ENCODE peak calls at places on chromosomes 7 and 10, in nine cellular contexts. V is A549, Y is K562, A is HCT116, S is ovary, F is esophagus muscularis mucosa, U is tibial nerve, M is heart left ventricle, K is adrenal gland. C is an unnamed sample.

GRCh38 chr7:29337628-29338116 is 143.1 kb downstream of the CHN2 start:
- DNase-seq in V (no peak), Y (no peak), A (no peak), S (no peak), F (no peak), U (no peak), M (no peak), K (no peak), C (no peak)

GRCh38 chr7:95736635-95737034 is 35.7 kb upstream of the DYNC1I1 start:
- DNase-seq in V (no peak), Y (no peak), A (no peak), S (no peak), F (no peak), U (no peak), M (peak; percentile 62), K (no peak), C (no peak)

GRCh38 chr7:128431221-128431620 is 21.4 kb upstream of the IMPDH1 start:
- DNase-seq in V (no peak), Y (no peak), A (no peak), S (no peak), F (no peak), U (peak; percentile 47), M (no peak), K (no peak), C (no peak)

GRCh38 chr7:55593172-55593514 is 20.8 kb upstream of the VOPP1 start:
- DNase-seq in V (no peak), Y (peak; percentile 10), A (no peak), S (no peak), F (peak; percentile 75), U (no peak), M (no peak), K (no peak), C (no peak)

GRCh38 chr10:102645388-102645740 is 1.1 kb downstream of the TRIM8 start:
- DNase-seq in V (peak; percentile 55), Y (no peak), A (peak; percentile 39), S (no peak), F (no peak), U (peak; percentile 74), M (peak; percentile 91), K (peak; percentile 91), C (peak; percentile 75)

GRCh38 chr10:51083280-51083986 is 9.1 kb downstream of the PRKG1 start:
- DNase-seq in V (no peak), Y (no peak), A (no peak), S (no peak), F (no peak), U (no peak), M (no peak), K (no peak), C (no peak)

GRCh38 chr7:39525926-39526325 is 40.3 kb upstream of the YAE1 start:
- DNase-seq in V (no peak), Y (no peak), A (no peak), S (no peak), F (no peak), U (no peak), M (no peak), K (no peak), C (no peak)

GRCh38 chr10:50360486-50360885 is 109.2 kb upstream of the ASAH2 start:
- DNase-seq in V (no peak), Y (no peak), A (no peak), S (no peak), F (no peak), U (no peak), M (no peak), K (no peak), C (no peak)

GRCh38 chr10:24363070-24363469 is 154.1 kb downstream of the KIAA1217 start:
- DNase-seq in V (no peak), Y (no peak), A (no peak), S (no peak), F (no peak), U (no peak), M (no peak), K (no peak), C (no peak)

GRCh38 chr7:47538846-47539311 is 43.0 kb downstream of the TNS3 start:
- DNase-seq in V (no peak), Y (no peak), A (no peak), S (no peak), F (no peak), U (no peak), M (no peak), K (no peak), C (no peak)
- TF ChIP-seq POLR2A in V (no peak), Y (no peak), A (no peak), S (no peak), F (no peak), U (no peak), M (no peak), K (no peak), C (no peak)

GRCh38 chr7:66597472-66597871 is 31.2 kb upstream of the KCTD7 start:
- DNase-seq in V (no peak), Y (no peak), A (no peak), S (no peak), F (no peak), U (no peak), M (no peak), K (no peak), C (no peak)

DNA sequence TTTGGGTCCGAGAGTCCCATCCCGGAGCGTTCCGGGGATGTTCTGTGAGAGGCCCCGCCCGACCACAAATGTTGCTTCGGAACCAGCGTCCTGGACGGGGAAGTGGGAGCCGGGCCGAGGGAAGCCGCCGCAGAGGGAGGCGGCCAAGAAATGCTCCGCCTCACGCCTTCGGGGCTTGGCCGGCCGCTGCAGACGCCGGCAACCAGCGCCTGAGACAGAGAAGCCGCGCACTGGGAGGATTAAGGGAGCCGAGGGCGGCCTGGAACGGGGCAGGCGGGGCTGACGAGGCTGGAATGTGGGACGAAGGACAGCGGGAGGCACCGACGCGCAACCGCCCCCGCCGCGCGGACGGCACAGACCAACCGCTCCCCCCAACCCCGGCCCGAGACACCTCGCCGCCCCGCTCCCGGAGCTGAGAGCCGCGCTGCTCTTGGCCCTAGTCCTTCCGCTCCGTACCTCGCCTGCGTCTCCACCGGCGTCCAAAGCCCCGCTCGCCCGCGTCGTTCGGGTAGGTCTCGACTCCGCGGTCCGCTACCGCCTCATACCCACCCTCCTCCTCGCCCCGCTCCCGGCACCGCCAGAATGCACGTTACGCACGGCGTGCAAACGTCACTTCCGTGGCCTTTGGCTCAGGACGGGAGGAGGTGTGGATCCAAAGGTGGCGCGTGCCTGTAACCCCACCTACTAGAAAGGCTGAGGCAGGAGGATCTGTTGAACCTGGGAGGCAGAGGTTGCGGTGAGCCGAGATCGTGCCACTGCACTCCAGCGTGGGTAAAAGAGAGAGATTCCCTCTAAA is 36.7 kb upstream of the KCTD7 start:
- DNase-seq in V (peak; percentile 94), Y (peak; percentile 93), A (peak; percentile 87), S (peak; percentile 91), F (peak; percentile 97), U (peak; percentile 87), M (peak; percentile 95), K (peak; percentile 93), C (peak; percentile 92)
- TF ChIP-seq POLR2A in V (peak; percentile 96), Y (peak; percentile 96), A (peak; percentile 93), S (peak; percentile 96), F (peak; percentile 98), U (peak; percentile 96), M (no peak), K (peak; percentile 93), C (peak; percentile 86)

GRCh38 chr10:63801139-63801538 is 279.9 kb downstream of the REEP3 start:
- DNase-seq in V (no peak), Y (no peak), A (no peak), S (no peak), F (no peak), U (no peak), M (no peak), K (no peak), C (no peak)

GRCh38 chr10:63799511-63799910 is 278.3 kb downstream of the REEP3 start:
- DNase-seq in V (no peak), Y (no peak), A (no peak), S (no peak), F (no peak), U (no peak), M (no peak), K (no peak), C (no peak)

GRCh38 chr10:63795461-63795860 is 274.3 kb downstream of the REEP3 start:
- DNase-seq in V (no peak), Y (no peak), A (no peak), S (no peak), F (no peak), U (no peak), M (no peak), K (no peak), C (no peak)

DNA sequence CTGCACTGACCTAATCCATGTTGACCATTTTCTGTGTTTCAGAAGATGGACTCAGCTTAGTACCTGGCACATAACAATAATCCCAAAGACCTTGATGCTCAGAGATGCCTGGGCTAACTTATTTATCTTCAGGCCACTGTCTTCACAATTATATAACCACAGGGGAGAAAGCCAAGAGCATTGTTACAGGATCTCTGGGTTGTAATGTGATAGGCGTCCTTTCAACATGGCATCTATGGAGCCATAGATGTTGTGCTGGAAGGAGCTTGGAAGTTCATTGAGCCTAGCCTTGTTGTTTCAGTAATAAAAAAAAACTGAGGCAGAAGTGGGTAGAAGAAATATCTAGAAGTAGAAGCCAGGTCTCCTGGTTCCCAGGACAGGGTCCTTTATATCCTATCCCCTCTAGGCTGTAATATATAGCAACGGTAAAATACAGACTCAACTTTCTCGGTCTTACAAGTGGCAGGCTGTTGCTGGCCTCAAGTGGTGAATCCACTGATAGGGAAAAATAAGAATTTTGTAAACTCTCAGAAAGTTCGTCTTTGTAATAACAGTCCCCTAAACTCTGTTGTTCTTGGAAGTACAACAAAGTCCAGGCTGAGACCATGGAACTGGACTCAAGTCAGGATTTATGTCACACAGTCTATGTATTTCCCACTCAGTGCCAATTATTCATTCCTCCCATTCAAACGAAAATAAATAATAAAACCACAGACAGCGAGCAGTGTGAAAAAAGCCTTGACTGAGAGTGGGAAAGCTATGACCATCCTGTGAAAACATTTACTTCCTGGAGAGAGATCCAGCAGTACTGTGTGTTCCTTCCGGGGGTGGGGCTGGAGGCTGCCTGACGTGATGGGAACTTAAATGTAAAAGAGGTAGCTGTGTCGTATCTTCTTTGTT is 277.6 kb downstream of the REEP3 start:
- DNase-seq in V (no peak), Y (no peak), A (no peak), S (peak; percentile 54), F (no peak), U (peak; percentile 58), M (peak; percentile 73), K (peak; percentile 27), C (no peak)
- TF ChIP-seq POLR2A in V (no peak), Y (no peak), A (no peak), S (no peak), F (no peak), U (no peak), M (no peak), K (no peak), C (no peak)

DNA sequence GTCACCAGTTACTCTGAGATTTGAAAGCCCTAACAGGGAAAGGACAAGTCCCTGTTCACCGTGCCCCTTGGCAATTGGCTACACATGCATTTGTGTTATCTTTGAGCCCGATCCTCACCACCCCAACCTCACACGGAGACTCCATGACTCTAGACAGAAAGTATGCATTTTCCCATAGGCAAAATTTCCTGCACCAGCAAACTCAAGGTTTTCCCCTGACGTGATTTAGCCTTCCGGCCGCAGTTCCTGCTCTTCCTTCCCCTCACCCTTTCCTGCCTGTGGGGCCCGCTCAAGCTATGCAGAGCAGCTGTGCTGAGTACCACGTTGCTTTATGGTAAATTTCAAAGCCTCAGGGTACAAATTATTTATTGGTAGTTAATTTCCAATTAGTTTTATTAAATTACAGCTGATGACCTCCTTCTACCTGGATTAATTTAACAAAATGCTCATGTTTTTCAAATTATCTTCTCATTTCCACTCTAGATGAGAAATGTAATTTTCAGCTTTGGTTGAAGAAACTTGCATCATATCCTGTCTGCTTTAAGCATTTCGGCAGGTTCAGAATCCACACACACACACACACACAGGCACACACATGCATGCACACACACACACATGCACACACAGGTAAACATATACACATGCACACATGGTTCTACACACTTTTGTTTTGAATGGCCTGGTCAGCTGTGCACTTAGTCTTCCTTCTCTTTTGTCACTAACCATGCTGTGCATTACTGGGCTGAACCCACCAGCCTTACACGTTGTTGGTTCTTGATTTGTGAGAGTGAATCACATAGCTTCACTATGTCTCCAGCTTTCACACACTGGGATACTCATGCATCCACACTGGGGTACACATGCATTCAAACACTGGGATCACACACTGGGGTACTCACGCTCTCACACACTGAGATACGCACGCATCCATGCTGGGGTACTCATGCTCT is 283.1 kb upstream of the PITRM1 start:
- DNase-seq in V (no peak), Y (no peak), A (no peak), S (no peak), F (no peak), U (no peak), M (no peak), K (no peak), C (no peak)
- TF ChIP-seq POLR2A in V (no peak), Y (no peak), A (no peak), S (no peak), F (no peak), U (no peak), M (no peak), K (no peak), C (no peak)

C was measured in erythroblast.